ENCODE peak calls at places on chromosomes 2 and 18, in seven cellular contexts. One of them, this sample, is unnamed.
A peak's percentile ranks its signal among the peaks of the same experiment; 100 is the strongest.

GRCh38 chr2:161844845-161845244 is 220.6 kb downstream of the SLC4A10 start:
- DNase-seq in cardiac muscle cell: no peak
- DNase-seq in dorsolateral prefrontal cortex: no peak
- DNase-seq in aorta: no peak
- DNase-seq in heart left ventricle: no peak
- DNase-seq in brain microvascular endothelial cell: no peak
- DNase-seq in endodermal cell: no peak
- DNase-seq in this sample: no peak

GRCh38 chr2:186044761-186045160 is 306.2 kb downstream of the FSIP2 start:
- DNase-seq in cardiac muscle cell: no peak
- DNase-seq in dorsolateral prefrontal cortex: no peak
- DNase-seq in aorta: no peak
- DNase-seq in heart left ventricle: no peak
- DNase-seq in brain microvascular endothelial cell: no peak
- DNase-seq in endodermal cell: no peak
- DNase-seq in this sample: no peak

GRCh38 chr2:162824319-162824718 is 14.2 kb downstream of the KCNH7 start:
- DNase-seq in cardiac muscle cell: no peak
- DNase-seq in dorsolateral prefrontal cortex: no peak
- DNase-seq in aorta: no peak
- DNase-seq in heart left ventricle: no peak
- DNase-seq in brain microvascular endothelial cell: no peak
- DNase-seq in endodermal cell: no peak
- DNase-seq in this sample: no peak

GRCh38 chr18:68766433-68766832 is 31.4 kb upstream of the CCDC102B start:
- DNase-seq in cardiac muscle cell: no peak
- DNase-seq in dorsolateral prefrontal cortex: no peak
- DNase-seq in aorta: no peak
- DNase-seq in heart left ventricle: no peak
- DNase-seq in brain microvascular endothelial cell: peak; percentile 8
- DNase-seq in endodermal cell: no peak
- DNase-seq in this sample: no peak

GRCh38 chr2:233593201-233593600 is 24.2 kb upstream of the UGT1A8 start:
- DNase-seq in cardiac muscle cell: no peak
- DNase-seq in dorsolateral prefrontal cortex: no peak
- DNase-seq in aorta: no peak
- DNase-seq in heart left ventricle: no peak
- DNase-seq in brain microvascular endothelial cell: no peak
- DNase-seq in endodermal cell: no peak
- DNase-seq in this sample: no peak

GRCh38 chr2:128372621-128373341 is 54.1 kb upstream of the HS6ST1 start:
- DNase-seq in cardiac muscle cell: no peak
- DNase-seq in dorsolateral prefrontal cortex: no peak
- DNase-seq in aorta: peak; percentile 65
- DNase-seq in heart left ventricle: no peak
- DNase-seq in brain microvascular endothelial cell: no peak
- DNase-seq in endodermal cell: no peak
- DNase-seq in this sample: no peak

GRCh38 chr18:34697891-34698290 is 12.2 kb upstream of the DTNA start:
- DNase-seq in cardiac muscle cell: no peak
- DNase-seq in dorsolateral prefrontal cortex: no peak
- DNase-seq in aorta: no peak
- DNase-seq in heart left ventricle: no peak
- DNase-seq in brain microvascular endothelial cell: no peak
- DNase-seq in endodermal cell: no peak
- DNase-seq in this sample: peak; percentile 92

GRCh38 chr2:70553334-70553583 is 367 bp downstream of the TGFA start:
- DNase-seq in cardiac muscle cell: no peak
- DNase-seq in dorsolateral prefrontal cortex: no peak
- DNase-seq in aorta: no peak
- DNase-seq in heart left ventricle: no peak
- DNase-seq in brain microvascular endothelial cell: no peak
- DNase-seq in endodermal cell: peak; percentile 88
- DNase-seq in this sample: no peak

GRCh38 chr18:47730795-47731194 is 199.7 kb downstream of the SMAD2 start:
- DNase-seq in cardiac muscle cell: no peak
- DNase-seq in dorsolateral prefrontal cortex: no peak
- DNase-seq in aorta: no peak
- DNase-seq in heart left ventricle: no peak
- DNase-seq in brain microvascular endothelial cell: peak; percentile 15
- DNase-seq in endodermal cell: no peak
- DNase-seq in this sample: no peak

GRCh38 chr2:1873343-1873742 is 129.0 kb upstream of the PXDN start:
- DNase-seq in cardiac muscle cell: no peak
- DNase-seq in dorsolateral prefrontal cortex: no peak
- DNase-seq in aorta: no peak
- DNase-seq in heart left ventricle: no peak
- DNase-seq in brain microvascular endothelial cell: no peak
- DNase-seq in endodermal cell: peak; percentile 20
- DNase-seq in this sample: no peak

GRCh38 chr2:237012577-237013237 is 73.0 kb upstream of the COPS8 start:
- DNase-seq in cardiac muscle cell: peak; percentile 67
- DNase-seq in dorsolateral prefrontal cortex: no peak
- DNase-seq in aorta: no peak
- DNase-seq in heart left ventricle: no peak
- DNase-seq in brain microvascular endothelial cell: peak; percentile 78
- DNase-seq in endodermal cell: no peak
- DNase-seq in this sample: no peak

GRCh38 chr2:120779781-120780283 is 44.2 kb downstream of the GLI2 start:
- DNase-seq in cardiac muscle cell: peak; percentile 42
- DNase-seq in dorsolateral prefrontal cortex: no peak
- DNase-seq in aorta: no peak
- DNase-seq in heart left ventricle: no peak
- DNase-seq in brain microvascular endothelial cell: peak; percentile 86
- DNase-seq in endodermal cell: peak; percentile 82
- DNase-seq in this sample: no peak

GRCh38 chr18:26443853-26444252 is 104.5 kb downstream of the KCTD1 start:
- DNase-seq in cardiac muscle cell: no peak
- DNase-seq in dorsolateral prefrontal cortex: no peak
- DNase-seq in aorta: no peak
- DNase-seq in heart left ventricle: no peak
- DNase-seq in brain microvascular endothelial cell: no peak
- DNase-seq in endodermal cell: no peak
- DNase-seq in this sample: no peak

GRCh38 chr18:21406111-21406510 is 164.1 kb downstream of the GREB1L start:
- DNase-seq in cardiac muscle cell: no peak
- DNase-seq in dorsolateral prefrontal cortex: no peak
- DNase-seq in aorta: no peak
- DNase-seq in heart left ventricle: no peak
- DNase-seq in brain microvascular endothelial cell: no peak
- DNase-seq in endodermal cell: no peak
- DNase-seq in this sample: no peak

GRCh38 chr2:16252251-16252650 is 311.9 kb downstream of the MYCN start:
- DNase-seq in cardiac muscle cell: no peak
- DNase-seq in dorsolateral prefrontal cortex: no peak
- DNase-seq in aorta: no peak
- DNase-seq in heart left ventricle: no peak
- DNase-seq in brain microvascular endothelial cell: no peak
- DNase-seq in endodermal cell: peak; percentile 43
- DNase-seq in this sample: no peak

GRCh38 chr2:222468338-222468737 is 44.0 kb downstream of the SGPP2 start:
- DNase-seq in cardiac muscle cell: peak; percentile 65
- DNase-seq in dorsolateral prefrontal cortex: no peak
- DNase-seq in aorta: no peak
- DNase-seq in heart left ventricle: peak; percentile 54
- DNase-seq in brain microvascular endothelial cell: no peak
- DNase-seq in endodermal cell: no peak
- DNase-seq in this sample: no peak

GRCh38 chr2:240991378-240992263 is 6.8 kb upstream of the SNED1 start:
- DNase-seq in cardiac muscle cell: no peak
- DNase-seq in dorsolateral prefrontal cortex: peak; percentile 76
- DNase-seq in aorta: peak; percentile 97
- DNase-seq in heart left ventricle: peak; percentile 70
- DNase-seq in brain microvascular endothelial cell: peak; percentile 92
- DNase-seq in endodermal cell: peak; percentile 61
- DNase-seq in this sample: peak; percentile 64

GRCh38 chr2:159456500-159457426 is 159.6 kb downstream of the BAZ2B start:
- DNase-seq in cardiac muscle cell: no peak
- DNase-seq in dorsolateral prefrontal cortex: no peak
- DNase-seq in aorta: no peak
- DNase-seq in heart left ventricle: no peak
- DNase-seq in brain microvascular endothelial cell: peak; percentile 27
- DNase-seq in endodermal cell: no peak
- DNase-seq in this sample: no peak

GRCh38 chr18:42141439-42141838 is 186.4 kb downstream of the PIK3C3 start:
- DNase-seq in cardiac muscle cell: no peak
- DNase-seq in dorsolateral prefrontal cortex: no peak
- DNase-seq in aorta: no peak
- DNase-seq in heart left ventricle: no peak
- DNase-seq in brain microvascular endothelial cell: no peak
- DNase-seq in endodermal cell: peak; percentile 50
- DNase-seq in this sample: no peak

GRCh38 chr18:62118324-62118723 is 68.5 kb downstream of the PIGN start:
- DNase-seq in cardiac muscle cell: no peak
- DNase-seq in dorsolateral prefrontal cortex: no peak
- DNase-seq in aorta: no peak
- DNase-seq in heart left ventricle: no peak
- DNase-seq in brain microvascular endothelial cell: peak; percentile 12
- DNase-seq in endodermal cell: no peak
- DNase-seq in this sample: no peak

GRCh38 chr2:85132834-85133637 is at the start of gene TCF7L1:
- DNase-seq in cardiac muscle cell: peak; percentile 94
- DNase-seq in dorsolateral prefrontal cortex: peak; percentile 60
- DNase-seq in aorta: peak; percentile 96
- DNase-seq in heart left ventricle: peak; percentile 88
- DNase-seq in brain microvascular endothelial cell: peak; percentile 69
- DNase-seq in endodermal cell: peak; percentile 97
- DNase-seq in this sample: no peak
- H3K27ac ChIP-seq in cardiac muscle cell: peak within 1 kb of the TSS; percentile 56
- H3K27ac ChIP-seq in dorsolateral prefrontal cortex: no peak within 1 kb of the TSS
- H3K27ac ChIP-seq in aorta: peak within 1 kb of the TSS; percentile 61
- H3K27ac ChIP-seq in heart left ventricle: peak within 1 kb of the TSS; percentile 70
- H3K27ac ChIP-seq in brain microvascular endothelial cell: no peak within 1 kb of the TSS
- H3K27ac ChIP-seq in endodermal cell: peak within 1 kb of the TSS; percentile 62
- H3K27ac ChIP-seq in this sample: peak within 1 kb of the TSS; percentile 32

GRCh38 chr2:8004250-8004681 is 677.6 kb upstream of the ID2 start:
- DNase-seq in cardiac muscle cell: no peak
- DNase-seq in dorsolateral prefrontal cortex: no peak
- DNase-seq in aorta: no peak
- DNase-seq in heart left ventricle: no peak
- DNase-seq in brain microvascular endothelial cell: peak; percentile 77
- DNase-seq in endodermal cell: no peak
- DNase-seq in this sample: peak; percentile 73
- H3K27ac ChIP-seq in cardiac muscle cell: no peak overlapping the region
- H3K27ac ChIP-seq in dorsolateral prefrontal cortex: no peak overlapping the region
- H3K27ac ChIP-seq in aorta: no peak overlapping the region
- H3K27ac ChIP-seq in heart left ventricle: peak overlapping the region; percentile 73
- H3K27ac ChIP-seq in brain microvascular endothelial cell: peak overlapping the region; percentile 47
- H3K27ac ChIP-seq in endodermal cell: no peak overlapping the region
- H3K27ac ChIP-seq in this sample: peak overlapping the region; percentile 4

GRCh38 chr2:218815244-218815637 is 16.4 kb downstream of the PRKAG3 start:
- DNase-seq in cardiac muscle cell: no peak
- DNase-seq in dorsolateral prefrontal cortex: no peak
- DNase-seq in aorta: no peak
- DNase-seq in heart left ventricle: no peak
- DNase-seq in brain microvascular endothelial cell: no peak
- DNase-seq in endodermal cell: no peak
- DNase-seq in this sample: no peak
- H3K27ac ChIP-seq in cardiac muscle cell: no peak overlapping the region
- H3K27ac ChIP-seq in dorsolateral prefrontal cortex: no peak overlapping the region
- H3K27ac ChIP-seq in aorta: no peak overlapping the region
- H3K27ac ChIP-seq in heart left ventricle: no peak overlapping the region
- H3K27ac ChIP-seq in brain microvascular endothelial cell: no peak overlapping the region
- H3K27ac ChIP-seq in endodermal cell: no peak overlapping the region
- H3K27ac ChIP-seq in this sample: no peak overlapping the region

DNA sequence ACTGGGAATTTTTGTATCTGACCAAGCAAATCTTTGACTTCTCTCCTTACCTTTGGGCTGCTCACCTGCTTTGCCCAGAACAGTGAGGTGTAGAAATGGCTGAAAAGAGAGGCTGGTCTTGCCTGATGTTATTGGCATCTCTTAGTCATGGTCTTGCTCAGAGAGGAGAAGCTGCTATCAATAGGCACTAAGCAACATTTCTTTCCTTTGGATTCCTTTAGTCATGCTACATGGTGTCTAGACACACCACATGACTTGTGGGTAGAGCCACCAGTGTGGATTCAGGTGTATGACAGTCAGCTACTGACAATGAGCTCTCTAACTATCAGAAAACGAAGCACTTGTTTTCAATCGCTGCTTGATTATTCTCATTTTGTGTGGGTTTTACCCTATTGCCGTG is 341.3 kb upstream of the DCC start:
- DNase-seq in cardiac muscle cell: no peak
- DNase-seq in dorsolateral prefrontal cortex: no peak
- DNase-seq in aorta: no peak
- DNase-seq in heart left ventricle: no peak
- DNase-seq in brain microvascular endothelial cell: no peak
- DNase-seq in endodermal cell: no peak
- DNase-seq in this sample: no peak
- H3K27ac ChIP-seq in cardiac muscle cell: no peak overlapping the region
- H3K27ac ChIP-seq in dorsolateral prefrontal cortex: no peak overlapping the region
- H3K27ac ChIP-seq in aorta: no peak overlapping the region
- H3K27ac ChIP-seq in heart left ventricle: no peak overlapping the region
- H3K27ac ChIP-seq in brain microvascular endothelial cell: no peak overlapping the region
- H3K27ac ChIP-seq in endodermal cell: no peak overlapping the region
- H3K27ac ChIP-seq in this sample: no peak overlapping the region

GRCh38 chr2:46974659-46975058 is 59.1 kb upstream of the MCFD2 start:
- DNase-seq in cardiac muscle cell: no peak
- DNase-seq in dorsolateral prefrontal cortex: no peak
- DNase-seq in aorta: no peak
- DNase-seq in heart left ventricle: no peak
- DNase-seq in brain microvascular endothelial cell: no peak
- DNase-seq in endodermal cell: no peak
- DNase-seq in this sample: no peak

GRCh38 chr2:46972438-46972837 is 56.8 kb upstream of the MCFD2 start:
- DNase-seq in cardiac muscle cell: no peak
- DNase-seq in dorsolateral prefrontal cortex: no peak
- DNase-seq in aorta: no peak
- DNase-seq in heart left ventricle: no peak
- DNase-seq in brain microvascular endothelial cell: no peak
- DNase-seq in endodermal cell: no peak
- DNase-seq in this sample: no peak

GRCh38 chr2:46974174-46974573 is 58.6 kb upstream of the MCFD2 start:
- DNase-seq in cardiac muscle cell: no peak
- DNase-seq in dorsolateral prefrontal cortex: no peak
- DNase-seq in aorta: no peak
- DNase-seq in heart left ventricle: no peak
- DNase-seq in brain microvascular endothelial cell: no peak
- DNase-seq in endodermal cell: no peak
- DNase-seq in this sample: no peak

GRCh38 chr2:46971914-46972313 is 56.3 kb upstream of the MCFD2 start:
- DNase-seq in cardiac muscle cell: no peak
- DNase-seq in dorsolateral prefrontal cortex: no peak
- DNase-seq in aorta: no peak
- DNase-seq in heart left ventricle: no peak
- DNase-seq in brain microvascular endothelial cell: no peak
- DNase-seq in endodermal cell: no peak
- DNase-seq in this sample: no peak

DNA sequence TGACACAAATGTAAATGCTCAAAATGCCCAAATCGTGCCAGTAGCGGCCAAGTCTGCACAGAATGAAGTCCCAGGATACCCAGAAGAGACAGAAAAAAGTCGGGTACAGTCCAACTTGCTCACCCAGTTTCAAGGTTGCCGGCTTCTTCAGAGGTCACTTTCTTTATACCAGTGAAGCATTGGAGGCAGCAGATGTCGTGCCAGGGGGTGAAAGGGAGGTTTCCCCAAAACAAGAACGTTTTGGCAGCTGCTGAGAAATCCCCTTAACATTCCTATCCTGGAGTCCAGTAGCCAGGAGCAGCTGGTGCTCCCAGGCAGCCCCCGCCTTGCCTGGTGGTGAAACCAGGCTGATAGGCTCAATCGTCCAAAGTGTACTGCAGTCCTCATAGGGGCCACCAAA is 58.1 kb upstream of the MCFD2 start:
- DNase-seq in cardiac muscle cell: no peak
- DNase-seq in dorsolateral prefrontal cortex: no peak
- DNase-seq in aorta: no peak
- DNase-seq in heart left ventricle: no peak
- DNase-seq in brain microvascular endothelial cell: no peak
- DNase-seq in endodermal cell: no peak
- DNase-seq in this sample: no peak
- H3K27ac ChIP-seq in cardiac muscle cell: no peak overlapping the region
- H3K27ac ChIP-seq in dorsolateral prefrontal cortex: no peak overlapping the region
- H3K27ac ChIP-seq in aorta: no peak overlapping the region
- H3K27ac ChIP-seq in heart left ventricle: no peak overlapping the region
- H3K27ac ChIP-seq in brain microvascular endothelial cell: no peak overlapping the region
- H3K27ac ChIP-seq in endodermal cell: no peak overlapping the region
- H3K27ac ChIP-seq in this sample: no peak overlapping the region